ENCODE peak calls at places on chromosomes 11 and 22, in seven cellular contexts. W is stimulated activated CD4-positive, alpha-beta T cell treated with anti-CD3 and anti-CD28 coated beads, Interleukin-12 subunit alpha, Interleukin-12 subunit beta, amount 100 ng/mL, for 24 hours; G is globus pallidus; A is endothelial cell of umbilical vein; R is CD8-positive, alpha-beta T cell; K is NCI-H1092; N is fibroblast of mammary gland. D is an unnamed sample.

GRCh38 chr11:64409707-64410395 is 50.9 kb downstream of the RPS6KA4 start:
- DNase-seq in G (no peak), K (no peak), W (no peak), N (peak), R (no peak), A (no peak), D (peak)

GRCh38 chr11:67098799-67099198 is 20.3 kb upstream of the KDM2A start:
- DNase-seq in N (no peak), K (no peak), R (no peak), A (no peak), W (no peak), G (no peak), D (no peak)

GRCh38 chr11:39365809-39366436 is 2093.5 kb downstream of the LRRC4C start:
- DNase-seq in N (no peak), K (no peak), W (no peak), A (no peak), R (no peak), G (peak), D (peak)

GRCh38 chr11:59674291-59674690 is 5.5 kb upstream of the PATL1 start:
- DNase-seq in R (no peak), G (no peak), A (no peak), W (no peak), N (no peak), K (no peak), D (no peak)

GRCh38 chr11:76831911-76832310 is 28.8 kb upstream of the ACER3 start:
- DNase-seq in K (no peak), R (no peak), N (no peak), W (no peak), G (no peak), A (no peak), D (no peak)

GRCh38 chr11:68081691-68082090 is 39.5 kb downstream of the CHKA start:
- DNase-seq in K (no peak), N (no peak), A (no peak), G (no peak), R (no peak), W (no peak), D (no peak)

GRCh38 chr11:2581931-2582435 is 117.8 kb downstream of the KCNQ1OT1 start:
- DNase-seq in K (no peak), R (peak), A (no peak), W (no peak), G (no peak), N (no peak), D (no peak)

GRCh38 chr11:41306435-41306834 is 153.0 kb downstream of the LRRC4C start:
- DNase-seq in W (no peak), K (no peak), R (no peak), G (no peak), A (no peak), N (no peak), D (no peak)

GRCh38 chr11:41175304-41175972 is 284.0 kb downstream of the LRRC4C start:
- DNase-seq in K (no peak), W (no peak), G (no peak), A (no peak), R (no peak), N (no peak), D (no peak)

GRCh38 chr11:78212586-78213371 is 24.1 kb downstream of the USP35 start:
- DNase-seq in W (no peak), G (no peak), K (no peak), N (peak), R (no peak), A (no peak), D (no peak)

GRCh38 chr11:63783925-63784592 is 15.5 kb upstream of the ZFTA start:
- DNase-seq in A (no peak), K (no peak), G (no peak), W (no peak), N (no peak), R (no peak), D (no peak)

GRCh38 chr11:128399722-128400121 is 187.6 kb downstream of the ETS1 start:
- DNase-seq in A (no peak), G (no peak), R (no peak), N (no peak), K (no peak), W (no peak), D (no peak)

GRCh38 chr11:773830-774229 is 3.5 kb downstream of the GATD1 start:
- DNase-seq in A (no peak), W (no peak), G (no peak), N (no peak), R (no peak), K (no peak), D (no peak)

GRCh38 chr11:2375964-2376551 is 1.1 kb upstream of the CD81 start:
- DNase-seq in N (no peak), W (no peak), R (no peak), K (no peak), G (no peak), A (no peak), D (no peak)

GRCh38 chr11:66136752-66137123 is 66.7 kb downstream of the PACS1 start:
- DNase-seq in K (no peak), W (no peak), A (no peak), N (peak), R (no peak), G (no peak), D (no peak)

GRCh38 chr22:46038516-46039430 is 61.8 kb upstream of the WNT7B start:
- DNase-seq in G (no peak), A (no peak), K (no peak), R (no peak), N (peak), W (no peak), D (peak)

GRCh38 chr22:46090051-46090591 is 60.2 kb upstream of the PPARA start:
- DNase-seq in R (no peak), G (peak), W (no peak), N (peak), K (peak), A (no peak), D (peak)

GRCh38 chr11:130314184-130314748 is 451 bp downstream of the ZBTB44 start:
- DNase-seq in R (peak), K (peak), G (peak), N (peak), A (peak), W (peak), D (peak)

GRCh38 chr11:34313099-34313517 is 44.7 kb downstream of the ABTB2 start:
- DNase-seq in G (no peak), W (no peak), K (no peak), N (no peak), R (no peak), A (no peak), D (peak)

GRCh38 chr11:116618461-116618860 is 154.3 kb downstream of the BUD13 start:
- DNase-seq in G (no peak), A (no peak), W (no peak), N (no peak), K (no peak), R (no peak), D (no peak)

GRCh38 chr11:3169235-3169951 is 4.3 kb upstream of the OSBPL5 start:
- DNase-seq in R (no peak), N (peak), A (peak), K (no peak), G (peak), W (no peak), D (peak)

GRCh38 chr11:10913996-10914514 is 56.2 kb upstream of the ZBED5 start:
- DNase-seq in G (no peak), R (no peak), W (no peak), A (no peak), N (no peak), K (no peak), D (no peak)

GRCh38 chr11:58963551-58964075 is 24.3 kb downstream of the GLYATL1 start:
- DNase-seq in G (no peak), R (no peak), K (no peak), W (no peak), N (peak), A (no peak), D (peak)

GRCh38 chr11:70547386-70547785 is 149.1 kb downstream of the CTTN start:
- DNase-seq in A (no peak), R (no peak), K (no peak), G (no peak), N (no peak), W (no peak), D (no peak)

GRCh38 chr22:21016644-21017420 is 1.9 kb downstream of the P2RX6 start:
- DNase-seq in W (no peak), R (no peak), K (no peak), G (no peak), A (no peak), N (no peak), D (no peak)

GRCh38 chr11:58618215-58618614 is 4.2 kb upstream of the CNTF start:
- DNase-seq in W (no peak), N (no peak), A (no peak), R (no peak), G (peak), K (no peak), D (no peak)

GRCh38 chr11:117097567-117098268 is 510 bp downstream of the SIK3 start:
- DNase-seq in G (peak), A (peak), W (no peak), N (no peak), K (peak), R (peak), D (no peak)

GRCh38 chr22:45891996-45892621 is 84.9 kb downstream of the WNT7B start:
- DNase-seq in N (no peak), W (no peak), G (no peak), K (no peak), A (no peak), R (no peak), D (no peak)

GRCh38 chr11:108931168-108931567 is 266.3 kb downstream of the DDX10 start:
- DNase-seq in W (no peak), K (no peak), A (no peak), G (no peak), R (no peak), N (peak), D (no peak)

GRCh38 chr11:65787649-65788622 is 1.1 kb downstream of the OVOL1 start:
- DNase-seq in R (no peak), N (no peak), W (no peak), G (no peak), A (no peak), K (no peak), D (no peak)

GRCh38 chr11:131666006-131666405 is 295.6 kb downstream of the NTM start:
- DNase-seq in W (no peak), K (no peak), N (no peak), A (no peak), G (no peak), R (no peak), D (no peak)

GRCh38 chr22:20823264-20823663 is 35.3 kb downstream of the PI4KA start:
- DNase-seq in N (no peak), A (no peak), G (no peak), K (no peak), W (no peak), R (no peak), D (no peak)

GRCh38 chr11:102157219-102157618 is 47.0 kb downstream of the YAP1 start:
- DNase-seq in A (peak), R (no peak), W (no peak), N (peak), G (no peak), K (no peak), D (peak)

GRCh38 chr22:44119669-44120313 is 60.9 kb upstream of the PARVG start:
- DNase-seq in N (no peak), K (no peak), W (no peak), R (no peak), G (no peak), A (no peak), D (no peak)

GRCh38 chr11:34468209-34468841 is 29.6 kb downstream of the CAT start:
- DNase-seq in N (peak), W (no peak), G (no peak), R (peak), K (no peak), A (peak), D (peak)

GRCh38 chr11:79973701-79974626 is 533.1 kb upstream of the TENM4 start:
- DNase-seq in N (peak), A (no peak), K (no peak), R (no peak), W (no peak), G (no peak), D (peak)

GRCh38 chr11:6223854-6224253 is 10.6 kb downstream of the FHIP1B start:
- DNase-seq in W (no peak), R (no peak), A (no peak), N (no peak), G (no peak), K (no peak), D (no peak)

D was measured in LHCN-M2.